ENCODE peak calls at places on chromosome 1, in five cellular contexts. M, Q, U, R and L are unnamed samples.

GRCh38 chr1:160633330-160633903 is 13.4 kb downstream of the SLAMF1 start:
- DNase-seq in M (no peak), Q (no peak), U (no peak), R (no peak), L (no peak)

GRCh38 chr1:13699936-13700520 is at the start of gene PRDM2:
- DNase-seq in M (peak), Q (peak), U (peak), R (peak), L (peak)

GRCh38 chr1:39255212-39255611 is 50.7 kb downstream of the MACF1 start:
- DNase-seq in M (no peak), Q (no peak), U (no peak), R (no peak), L (no peak)

GRCh38 chr1:231242516-231243198 is 1.6 kb downstream of the GNPAT start:
- DNase-seq in M (no peak), Q (no peak), U (no peak), R (no peak), L (no peak)

GRCh38 chr1:25247829-25248754 is 838 bp upstream of the RSRP1 start:
- DNase-seq in M (no peak), Q (no peak), U (no peak), R (peak), L (no peak)

GRCh38 chr1:7315946-7316345 is 455.1 kb upstream of the VAMP3 start:
- DNase-seq in M (no peak), Q (no peak), U (no peak), R (no peak), L (no peak)

GRCh38 chr1:21848524-21849174 is 36.6 kb downstream of the LDLRAD2 start:
- DNase-seq in M (no peak), Q (no peak), U (no peak), R (no peak), L (no peak)

GRCh38 chr1:178052650-178053461 is 41.0 kb upstream of the RASAL2 start:
- DNase-seq in M (no peak), Q (no peak), U (no peak), R (no peak), L (no peak)

GRCh38 chr1:209593747-209594146 is 10.2 kb downstream of the CAMK1G start:
- DNase-seq in M (no peak), Q (no peak), U (no peak), R (no peak), L (no peak)